ENCODE peak calls at places on chromosome 17, in ten cellular contexts. One of them, this sample, is unnamed.

GRCh38 chr17:1744551-1745512 is 2.2 kb downstream of the SERPINF2 start:
- DNase-seq in HEK293T: no peak
- DNase-seq in NCI-H1048: no peak
- DNase-seq in D341Med: no peak
- DNase-seq in CD8-positive, alpha-beta memory T cell: no peak
- DNase-seq in hippocampal formation: no peak
- DNase-seq in stimulated activated CD8-positive, alpha-beta memory T cell treated with anti-CD3 and anti-CD28 coated beads, Interleukin-7, amount 100 ng/mL, for 1 hour: no peak
- DNase-seq in spleen: no peak
- DNase-seq in T-helper 17 cell: no peak
- DNase-seq in AG09309: no peak
- DNase-seq in this sample: no peak

GRCh38 chr17:47099451-47099986 is 89.6 kb downstream of the CDC27 start:
- DNase-seq in NCI-H1048: no peak
- DNase-seq in AG09309: no peak
- DNase-seq in HEK293T: no peak
- DNase-seq in spleen: no peak
- DNase-seq in stimulated activated CD8-positive, alpha-beta memory T cell treated with anti-CD3 and anti-CD28 coated beads, Interleukin-7, amount 100 ng/mL, for 1 hour: no peak
- DNase-seq in T-helper 17 cell: no peak
- DNase-seq in CD8-positive, alpha-beta memory T cell: no peak
- DNase-seq in hippocampal formation: no peak
- DNase-seq in D341Med: no peak
- DNase-seq in this sample: no peak

GRCh38 chr17:19341211-19341631 is 21.3 kb downstream of the B9D1 start:
- DNase-seq in stimulated activated CD8-positive, alpha-beta memory T cell treated with anti-CD3 and anti-CD28 coated beads, Interleukin-7, amount 100 ng/mL, for 1 hour: no peak
- DNase-seq in AG09309: no peak
- DNase-seq in D341Med: no peak
- DNase-seq in T-helper 17 cell: no peak
- DNase-seq in CD8-positive, alpha-beta memory T cell: no peak
- DNase-seq in HEK293T: no peak
- DNase-seq in NCI-H1048: no peak
- DNase-seq in hippocampal formation: no peak
- DNase-seq in spleen: no peak
- DNase-seq in this sample: no peak

GRCh38 chr17:66549731-66550207 is 247.4 kb downstream of the PRKCA start:
- DNase-seq in NCI-H1048: no peak
- DNase-seq in CD8-positive, alpha-beta memory T cell: no peak
- DNase-seq in hippocampal formation: no peak
- DNase-seq in D341Med: no peak
- DNase-seq in HEK293T: no peak
- DNase-seq in T-helper 17 cell: no peak
- DNase-seq in spleen: no peak
- DNase-seq in stimulated activated CD8-positive, alpha-beta memory T cell treated with anti-CD3 and anti-CD28 coated beads, Interleukin-7, amount 100 ng/mL, for 1 hour: no peak
- DNase-seq in AG09309: peak
- DNase-seq in this sample: no peak

GRCh38 chr17:61248399-61248798 is 151.2 kb upstream of the TBX2 start:
- DNase-seq in spleen: no peak
- DNase-seq in HEK293T: no peak
- DNase-seq in NCI-H1048: no peak
- DNase-seq in D341Med: no peak
- DNase-seq in CD8-positive, alpha-beta memory T cell: no peak
- DNase-seq in T-helper 17 cell: no peak
- DNase-seq in hippocampal formation: no peak
- DNase-seq in AG09309: no peak
- DNase-seq in stimulated activated CD8-positive, alpha-beta memory T cell treated with anti-CD3 and anti-CD28 coated beads, Interleukin-7, amount 100 ng/mL, for 1 hour: no peak
- DNase-seq in this sample: no peak

GRCh38 chr17:42120161-42121065 is 754 bp downstream of the KAT2A start:
- DNase-seq in D341Med: peak
- DNase-seq in T-helper 17 cell: no peak
- DNase-seq in stimulated activated CD8-positive, alpha-beta memory T cell treated with anti-CD3 and anti-CD28 coated beads, Interleukin-7, amount 100 ng/mL, for 1 hour: no peak
- DNase-seq in AG09309: no peak
- DNase-seq in hippocampal formation: no peak
- DNase-seq in CD8-positive, alpha-beta memory T cell: no peak
- DNase-seq in spleen: no peak
- DNase-seq in HEK293T: peak
- DNase-seq in NCI-H1048: no peak
- DNase-seq in this sample: no peak

GRCh38 chr17:41211845-41212466 is 14.5 kb upstream of the KRTAP9-2 start:
- DNase-seq in AG09309: peak
- DNase-seq in NCI-H1048: no peak
- DNase-seq in stimulated activated CD8-positive, alpha-beta memory T cell treated with anti-CD3 and anti-CD28 coated beads, Interleukin-7, amount 100 ng/mL, for 1 hour: no peak
- DNase-seq in HEK293T: no peak
- DNase-seq in spleen: no peak
- DNase-seq in D341Med: no peak
- DNase-seq in hippocampal formation: no peak
- DNase-seq in T-helper 17 cell: no peak
- DNase-seq in CD8-positive, alpha-beta memory T cell: no peak
- DNase-seq in this sample: no peak

GRCh38 chr17:58249270-58250133 is 11.1 kb downstream of the LPO start:
- DNase-seq in NCI-H1048: peak
- DNase-seq in spleen: peak
- DNase-seq in AG09309: no peak
- DNase-seq in T-helper 17 cell: peak
- DNase-seq in stimulated activated CD8-positive, alpha-beta memory T cell treated with anti-CD3 and anti-CD28 coated beads, Interleukin-7, amount 100 ng/mL, for 1 hour: peak
- DNase-seq in CD8-positive, alpha-beta memory T cell: peak
- DNase-seq in hippocampal formation: peak
- DNase-seq in D341Med: peak
- DNase-seq in HEK293T: peak
- DNase-seq in this sample: peak

GRCh38 chr17:74654742-74655141 is 31.2 kb upstream of the CD300E start:
- DNase-seq in AG09309: no peak
- DNase-seq in spleen: no peak
- DNase-seq in hippocampal formation: no peak
- DNase-seq in NCI-H1048: no peak
- DNase-seq in stimulated activated CD8-positive, alpha-beta memory T cell treated with anti-CD3 and anti-CD28 coated beads, Interleukin-7, amount 100 ng/mL, for 1 hour: no peak
- DNase-seq in HEK293T: no peak
- DNase-seq in D341Med: peak
- DNase-seq in T-helper 17 cell: no peak
- DNase-seq in CD8-positive, alpha-beta memory T cell: no peak
- DNase-seq in this sample: no peak

GRCh38 chr17:30819941-30820705 is 4.4 kb downstream of the CRLF3 start:
- DNase-seq in hippocampal formation: no peak
- DNase-seq in D341Med: no peak
- DNase-seq in stimulated activated CD8-positive, alpha-beta memory T cell treated with anti-CD3 and anti-CD28 coated beads, Interleukin-7, amount 100 ng/mL, for 1 hour: no peak
- DNase-seq in CD8-positive, alpha-beta memory T cell: no peak
- DNase-seq in spleen: peak
- DNase-seq in AG09309: no peak
- DNase-seq in NCI-H1048: no peak
- DNase-seq in T-helper 17 cell: no peak
- DNase-seq in HEK293T: no peak
- DNase-seq in this sample: no peak

GRCh38 chr17:16878547-16879100 is 93.3 kb downstream of the TNFRSF13B start:
- DNase-seq in AG09309: no peak
- DNase-seq in spleen: peak
- DNase-seq in NCI-H1048: no peak
- DNase-seq in HEK293T: no peak
- DNase-seq in T-helper 17 cell: no peak
- DNase-seq in stimulated activated CD8-positive, alpha-beta memory T cell treated with anti-CD3 and anti-CD28 coated beads, Interleukin-7, amount 100 ng/mL, for 1 hour: no peak
- DNase-seq in CD8-positive, alpha-beta memory T cell: no peak
- DNase-seq in D341Med: no peak
- DNase-seq in hippocampal formation: no peak
- DNase-seq in this sample: no peak

GRCh38 chr17:33169580-33170285 is 123.4 kb downstream of the ASIC2 start:
- DNase-seq in HEK293T: no peak
- DNase-seq in NCI-H1048: no peak
- DNase-seq in hippocampal formation: no peak
- DNase-seq in CD8-positive, alpha-beta memory T cell: no peak
- DNase-seq in D341Med: no peak
- DNase-seq in spleen: no peak
- DNase-seq in AG09309: no peak
- DNase-seq in stimulated activated CD8-positive, alpha-beta memory T cell treated with anti-CD3 and anti-CD28 coated beads, Interleukin-7, amount 100 ng/mL, for 1 hour: no peak
- DNase-seq in T-helper 17 cell: no peak
- DNase-seq in this sample: no peak

GRCh38 chr17:35738519-35739133 is 7.2 kb downstream of the RASL10B start:
- DNase-seq in spleen: no peak
- DNase-seq in hippocampal formation: no peak
- DNase-seq in NCI-H1048: no peak
- DNase-seq in D341Med: no peak
- DNase-seq in stimulated activated CD8-positive, alpha-beta memory T cell treated with anti-CD3 and anti-CD28 coated beads, Interleukin-7, amount 100 ng/mL, for 1 hour: no peak
- DNase-seq in CD8-positive, alpha-beta memory T cell: no peak
- DNase-seq in T-helper 17 cell: no peak
- DNase-seq in AG09309: no peak
- DNase-seq in HEK293T: no peak
- DNase-seq in this sample: no peak

This sample was measured in pons.